ENCODE peak calls at places on chromosomes 3 and 15, in four cellular contexts. One of them, this sample, is unnamed.

GRCh38 chr15:75177360-75178071 is 24.2 kb upstream of the C15orf39 start:
- DNase-seq in spleen: no peak
- DNase-seq in activated naive CD4-positive, alpha-beta T cell treated with anti-CD3 and anti-CD28 coated beads, Interleukin-2, amount 50 U/mL, for 72 hours: no peak
- DNase-seq in trophoblast cell: no peak
- DNase-seq in this sample: no peak

GRCh38 chr15:34318277-34319079 is 19.1 kb downstream of the SLC12A6 start:
- DNase-seq in activated naive CD4-positive, alpha-beta T cell treated with anti-CD3 and anti-CD28 coated beads, Interleukin-2, amount 50 U/mL, for 72 hours: no peak
- DNase-seq in trophoblast cell: peak
- DNase-seq in spleen: no peak
- DNase-seq in this sample: peak

GRCh38 chr3:171145866-171146265 is 119.3 kb upstream of the SLC2A2 start:
- DNase-seq in trophoblast cell: no peak
- DNase-seq in spleen: no peak
- DNase-seq in activated naive CD4-positive, alpha-beta T cell treated with anti-CD3 and anti-CD28 coated beads, Interleukin-2, amount 50 U/mL, for 72 hours: no peak
- DNase-seq in this sample: no peak

GRCh38 chr3:8575364-8576104 is 69.1 kb downstream of the SSUH2 start:
- DNase-seq in spleen: no peak
- DNase-seq in activated naive CD4-positive, alpha-beta T cell treated with anti-CD3 and anti-CD28 coated beads, Interleukin-2, amount 50 U/mL, for 72 hours: no peak
- DNase-seq in trophoblast cell: no peak
- DNase-seq in this sample: no peak

GRCh38 chr15:96158938-96159337 is 171.6 kb upstream of the NR2F2 start:
- DNase-seq in spleen: no peak
- DNase-seq in trophoblast cell: no peak
- DNase-seq in activated naive CD4-positive, alpha-beta T cell treated with anti-CD3 and anti-CD28 coated beads, Interleukin-2, amount 50 U/mL, for 72 hours: no peak
- DNase-seq in this sample: no peak

GRCh38 chr15:51094606-51095569 is at the start of gene TNFAIP8L3:
- DNase-seq in trophoblast cell: no peak
- DNase-seq in spleen: peak
- DNase-seq in activated naive CD4-positive, alpha-beta T cell treated with anti-CD3 and anti-CD28 coated beads, Interleukin-2, amount 50 U/mL, for 72 hours: peak
- DNase-seq in this sample: no peak

GRCh38 chr3:29302619-29303018 is 21.7 kb downstream of the RBMS3 start:
- DNase-seq in spleen: no peak
- DNase-seq in trophoblast cell: no peak
- DNase-seq in activated naive CD4-positive, alpha-beta T cell treated with anti-CD3 and anti-CD28 coated beads, Interleukin-2, amount 50 U/mL, for 72 hours: no peak
- DNase-seq in this sample: no peak

GRCh38 chr3:14124223-14124614 is 451 bp downstream of the CHCHD4 start:
- DNase-seq in trophoblast cell: peak
- DNase-seq in spleen: peak
- DNase-seq in activated naive CD4-positive, alpha-beta T cell treated with anti-CD3 and anti-CD28 coated beads, Interleukin-2, amount 50 U/mL, for 72 hours: peak
- DNase-seq in this sample: peak

GRCh38 chr3:14319654-14320182 is 82.7 kb upstream of the SLC6A6 start:
- DNase-seq in activated naive CD4-positive, alpha-beta T cell treated with anti-CD3 and anti-CD28 coated beads, Interleukin-2, amount 50 U/mL, for 72 hours: peak
- DNase-seq in trophoblast cell: peak
- DNase-seq in spleen: no peak
- DNase-seq in this sample: no peak

GRCh38 chr3:31793040-31793439 is 188.0 kb downstream of the OSBPL10 start:
- DNase-seq in spleen: no peak
- DNase-seq in trophoblast cell: no peak
- DNase-seq in activated naive CD4-positive, alpha-beta T cell treated with anti-CD3 and anti-CD28 coated beads, Interleukin-2, amount 50 U/mL, for 72 hours: no peak
- DNase-seq in this sample: no peak

This sample was measured in cardiac septum.